ENCODE peak calls at places on chromosome X, in seven cellular contexts. One of them, this sample, is unnamed.

GRCh38 chrX:107736781-107737531 is 38.6 kb downstream of the TSC22D3 start:
- DNase-seq in activated CD4-positive, alpha-beta T cell treated with anti-CD3 and anti-CD28 coated beads, Interleukin-2, amount 50 U/mL, for 48 hours: no peak
- DNase-seq in substantia nigra: no peak
- DNase-seq in stimulated activated CD8-positive, alpha-beta memory T cell treated with anti-CD3 and anti-CD28 coated beads, Interleukin-4, amount 100 ng/mL, for 24 hours: no peak
- DNase-seq in ELR: no peak
- DNase-seq in GM20000: no peak
- DNase-seq in activated T-cell treated with anti-CD3 and anti-CD28 coated beads for 48 hours: no peak
- DNase-seq in this sample: peak; percentile 72

GRCh38 chrX:76127341-76127740 is 45.5 kb upstream of the PBDC1 start:
- DNase-seq in activated CD4-positive, alpha-beta T cell treated with anti-CD3 and anti-CD28 coated beads, Interleukin-2, amount 50 U/mL, for 48 hours: no peak
- DNase-seq in substantia nigra: no peak
- DNase-seq in stimulated activated CD8-positive, alpha-beta memory T cell treated with anti-CD3 and anti-CD28 coated beads, Interleukin-4, amount 100 ng/mL, for 24 hours: no peak
- DNase-seq in ELR: peak; percentile 1
- DNase-seq in GM20000: no peak
- DNase-seq in activated T-cell treated with anti-CD3 and anti-CD28 coated beads for 48 hours: no peak
- DNase-seq in this sample: no peak

GRCh38 chrX:30196322-30196721 is 19.0 kb upstream of the MAGEB2 start:
- DNase-seq in activated CD4-positive, alpha-beta T cell treated with anti-CD3 and anti-CD28 coated beads, Interleukin-2, amount 50 U/mL, for 48 hours: no peak
- DNase-seq in substantia nigra: no peak
- DNase-seq in stimulated activated CD8-positive, alpha-beta memory T cell treated with anti-CD3 and anti-CD28 coated beads, Interleukin-4, amount 100 ng/mL, for 24 hours: no peak
- DNase-seq in ELR: peak; percentile 2
- DNase-seq in GM20000: peak; percentile 4
- DNase-seq in activated T-cell treated with anti-CD3 and anti-CD28 coated beads for 48 hours: no peak
- DNase-seq in this sample: no peak

GRCh38 chrX:50721771-50722521 is 92.0 kb downstream of the SHROOM4 start:
- DNase-seq in activated CD4-positive, alpha-beta T cell treated with anti-CD3 and anti-CD28 coated beads, Interleukin-2, amount 50 U/mL, for 48 hours: no peak
- DNase-seq in substantia nigra: no peak
- DNase-seq in stimulated activated CD8-positive, alpha-beta memory T cell treated with anti-CD3 and anti-CD28 coated beads, Interleukin-4, amount 100 ng/mL, for 24 hours: no peak
- DNase-seq in ELR: no peak
- DNase-seq in GM20000: no peak
- DNase-seq in activated T-cell treated with anti-CD3 and anti-CD28 coated beads for 48 hours: no peak
- DNase-seq in this sample: no peak

GRCh38 chrX:149962010-149962409 is 23.7 kb upstream of the EOLA2 start:
- DNase-seq in activated CD4-positive, alpha-beta T cell treated with anti-CD3 and anti-CD28 coated beads, Interleukin-2, amount 50 U/mL, for 48 hours: no peak
- DNase-seq in substantia nigra: no peak
- DNase-seq in stimulated activated CD8-positive, alpha-beta memory T cell treated with anti-CD3 and anti-CD28 coated beads, Interleukin-4, amount 100 ng/mL, for 24 hours: no peak
- DNase-seq in ELR: no peak
- DNase-seq in GM20000: no peak
- DNase-seq in activated T-cell treated with anti-CD3 and anti-CD28 coated beads for 48 hours: no peak
- DNase-seq in this sample: no peak

GRCh38 chrX:95678679-95679078 is 1006.0 kb upstream of the DIAPH2 start:
- DNase-seq in activated CD4-positive, alpha-beta T cell treated with anti-CD3 and anti-CD28 coated beads, Interleukin-2, amount 50 U/mL, for 48 hours: no peak
- DNase-seq in substantia nigra: no peak
- DNase-seq in stimulated activated CD8-positive, alpha-beta memory T cell treated with anti-CD3 and anti-CD28 coated beads, Interleukin-4, amount 100 ng/mL, for 24 hours: no peak
- DNase-seq in ELR: no peak
- DNase-seq in GM20000: no peak
- DNase-seq in activated T-cell treated with anti-CD3 and anti-CD28 coated beads for 48 hours: no peak
- DNase-seq in this sample: no peak

GRCh38 chrX:50081282-50081955 is 119.4 kb downstream of the AKAP4 start:
- DNase-seq in activated CD4-positive, alpha-beta T cell treated with anti-CD3 and anti-CD28 coated beads, Interleukin-2, amount 50 U/mL, for 48 hours: peak; percentile 1
- DNase-seq in substantia nigra: no peak
- DNase-seq in stimulated activated CD8-positive, alpha-beta memory T cell treated with anti-CD3 and anti-CD28 coated beads, Interleukin-4, amount 100 ng/mL, for 24 hours: no peak
- DNase-seq in ELR: peak; percentile 9
- DNase-seq in GM20000: no peak
- DNase-seq in activated T-cell treated with anti-CD3 and anti-CD28 coated beads for 48 hours: no peak
- DNase-seq in this sample: no peak

GRCh38 chrX:154718607-154719006 is 32.3 kb downstream of the GAB3 start:
- DNase-seq in activated CD4-positive, alpha-beta T cell treated with anti-CD3 and anti-CD28 coated beads, Interleukin-2, amount 50 U/mL, for 48 hours: no peak
- DNase-seq in substantia nigra: no peak
- DNase-seq in stimulated activated CD8-positive, alpha-beta memory T cell treated with anti-CD3 and anti-CD28 coated beads, Interleukin-4, amount 100 ng/mL, for 24 hours: no peak
- DNase-seq in ELR: no peak
- DNase-seq in GM20000: no peak
- DNase-seq in activated T-cell treated with anti-CD3 and anti-CD28 coated beads for 48 hours: no peak
- DNase-seq in this sample: no peak

GRCh38 chrX:106742831-106743230 is 16.3 kb downstream of the RNF128 start:
- DNase-seq in activated CD4-positive, alpha-beta T cell treated with anti-CD3 and anti-CD28 coated beads, Interleukin-2, amount 50 U/mL, for 48 hours: no peak
- DNase-seq in substantia nigra: no peak
- DNase-seq in stimulated activated CD8-positive, alpha-beta memory T cell treated with anti-CD3 and anti-CD28 coated beads, Interleukin-4, amount 100 ng/mL, for 24 hours: no peak
- DNase-seq in ELR: peak; percentile 8
- DNase-seq in GM20000: no peak
- DNase-seq in activated T-cell treated with anti-CD3 and anti-CD28 coated beads for 48 hours: no peak
- DNase-seq in this sample: no peak

GRCh38 chrX:152899874-152900719 is 2.2 kb downstream of the ZNF185 start:
- DNase-seq in activated CD4-positive, alpha-beta T cell treated with anti-CD3 and anti-CD28 coated beads, Interleukin-2, amount 50 U/mL, for 48 hours: no peak
- DNase-seq in substantia nigra: no peak
- DNase-seq in stimulated activated CD8-positive, alpha-beta memory T cell treated with anti-CD3 and anti-CD28 coated beads, Interleukin-4, amount 100 ng/mL, for 24 hours: no peak
- DNase-seq in ELR: no peak
- DNase-seq in GM20000: no peak
- DNase-seq in activated T-cell treated with anti-CD3 and anti-CD28 coated beads for 48 hours: no peak
- DNase-seq in this sample: no peak

GRCh38 chrX:52852110-52852872 is 15.6 kb downstream of the XAGE3 start:
- DNase-seq in activated CD4-positive, alpha-beta T cell treated with anti-CD3 and anti-CD28 coated beads, Interleukin-2, amount 50 U/mL, for 48 hours: no peak
- DNase-seq in substantia nigra: no peak
- DNase-seq in stimulated activated CD8-positive, alpha-beta memory T cell treated with anti-CD3 and anti-CD28 coated beads, Interleukin-4, amount 100 ng/mL, for 24 hours: no peak
- DNase-seq in ELR: peak; percentile 32
- DNase-seq in GM20000: no peak
- DNase-seq in activated T-cell treated with anti-CD3 and anti-CD28 coated beads for 48 hours: no peak
- DNase-seq in this sample: no peak

GRCh38 chrX:94288325-94288724 is 614.3 kb downstream of the FAM133A start:
- DNase-seq in activated CD4-positive, alpha-beta T cell treated with anti-CD3 and anti-CD28 coated beads, Interleukin-2, amount 50 U/mL, for 48 hours: no peak
- DNase-seq in substantia nigra: no peak
- DNase-seq in stimulated activated CD8-positive, alpha-beta memory T cell treated with anti-CD3 and anti-CD28 coated beads, Interleukin-4, amount 100 ng/mL, for 24 hours: no peak
- DNase-seq in ELR: no peak
- DNase-seq in GM20000: no peak
- DNase-seq in activated T-cell treated with anti-CD3 and anti-CD28 coated beads for 48 hours: no peak
- DNase-seq in this sample: no peak

GRCh38 chrX:97984641-97985040 is 1100.9 kb downstream of the RPA4 start:
- DNase-seq in activated CD4-positive, alpha-beta T cell treated with anti-CD3 and anti-CD28 coated beads, Interleukin-2, amount 50 U/mL, for 48 hours: no peak
- DNase-seq in substantia nigra: no peak
- DNase-seq in stimulated activated CD8-positive, alpha-beta memory T cell treated with anti-CD3 and anti-CD28 coated beads, Interleukin-4, amount 100 ng/mL, for 24 hours: no peak
- DNase-seq in ELR: no peak
- DNase-seq in GM20000: no peak
- DNase-seq in activated T-cell treated with anti-CD3 and anti-CD28 coated beads for 48 hours: no peak
- DNase-seq in this sample: no peak

GRCh38 chrX:155108427-155108826 is 37.1 kb downstream of the BRCC3 start:
- DNase-seq in activated CD4-positive, alpha-beta T cell treated with anti-CD3 and anti-CD28 coated beads, Interleukin-2, amount 50 U/mL, for 48 hours: no peak
- DNase-seq in substantia nigra: no peak
- DNase-seq in stimulated activated CD8-positive, alpha-beta memory T cell treated with anti-CD3 and anti-CD28 coated beads, Interleukin-4, amount 100 ng/mL, for 24 hours: no peak
- DNase-seq in ELR: no peak
- DNase-seq in GM20000: no peak
- DNase-seq in activated T-cell treated with anti-CD3 and anti-CD28 coated beads for 48 hours: no peak
- DNase-seq in this sample: no peak

GRCh38 chrX:1412551-1413161 is 20.7 kb upstream of the SLC25A6 start:
- DNase-seq in activated CD4-positive, alpha-beta T cell treated with anti-CD3 and anti-CD28 coated beads, Interleukin-2, amount 50 U/mL, for 48 hours: no peak
- DNase-seq in substantia nigra: no peak
- DNase-seq in stimulated activated CD8-positive, alpha-beta memory T cell treated with anti-CD3 and anti-CD28 coated beads, Interleukin-4, amount 100 ng/mL, for 24 hours: no peak
- DNase-seq in ELR: no peak
- DNase-seq in GM20000: no peak
- DNase-seq in activated T-cell treated with anti-CD3 and anti-CD28 coated beads for 48 hours: no peak
- DNase-seq in this sample: no peak

GRCh38 chrX:31545726-31546125 is 473.9 kb upstream of the FTHL17 start:
- DNase-seq in activated CD4-positive, alpha-beta T cell treated with anti-CD3 and anti-CD28 coated beads, Interleukin-2, amount 50 U/mL, for 48 hours: no peak
- DNase-seq in substantia nigra: no peak
- DNase-seq in stimulated activated CD8-positive, alpha-beta memory T cell treated with anti-CD3 and anti-CD28 coated beads, Interleukin-4, amount 100 ng/mL, for 24 hours: no peak
- DNase-seq in ELR: peak; percentile 56
- DNase-seq in GM20000: no peak
- DNase-seq in activated T-cell treated with anti-CD3 and anti-CD28 coated beads for 48 hours: no peak
- DNase-seq in this sample: no peak

GRCh38 chrX:119069762-119070161 is 3.0 kb upstream of the CT47C1 start:
- DNase-seq in activated CD4-positive, alpha-beta T cell treated with anti-CD3 and anti-CD28 coated beads, Interleukin-2, amount 50 U/mL, for 48 hours: no peak
- DNase-seq in substantia nigra: no peak
- DNase-seq in stimulated activated CD8-positive, alpha-beta memory T cell treated with anti-CD3 and anti-CD28 coated beads, Interleukin-4, amount 100 ng/mL, for 24 hours: no peak
- DNase-seq in ELR: no peak
- DNase-seq in GM20000: no peak
- DNase-seq in activated T-cell treated with anti-CD3 and anti-CD28 coated beads for 48 hours: no peak
- DNase-seq in this sample: no peak

GRCh38 chrX:47247206-47247998 is 14.6 kb downstream of the USP11 start:
- DNase-seq in activated CD4-positive, alpha-beta T cell treated with anti-CD3 and anti-CD28 coated beads, Interleukin-2, amount 50 U/mL, for 48 hours: peak; percentile 11
- DNase-seq in substantia nigra: no peak
- DNase-seq in stimulated activated CD8-positive, alpha-beta memory T cell treated with anti-CD3 and anti-CD28 coated beads, Interleukin-4, amount 100 ng/mL, for 24 hours: no peak
- DNase-seq in ELR: peak; percentile 85
- DNase-seq in GM20000: no peak
- DNase-seq in activated T-cell treated with anti-CD3 and anti-CD28 coated beads for 48 hours: peak; percentile 3
- DNase-seq in this sample: no peak

GRCh38 chrX:139026406-139027200 is 315.1 kb upstream of the FGF13 start:
- DNase-seq in activated CD4-positive, alpha-beta T cell treated with anti-CD3 and anti-CD28 coated beads, Interleukin-2, amount 50 U/mL, for 48 hours: no peak
- DNase-seq in substantia nigra: no peak
- DNase-seq in stimulated activated CD8-positive, alpha-beta memory T cell treated with anti-CD3 and anti-CD28 coated beads, Interleukin-4, amount 100 ng/mL, for 24 hours: no peak
- DNase-seq in ELR: no peak
- DNase-seq in GM20000: no peak
- DNase-seq in activated T-cell treated with anti-CD3 and anti-CD28 coated beads for 48 hours: no peak
- DNase-seq in this sample: no peak

GRCh38 chrX:79618280-79618679 is 251.1 kb upstream of the ITM2A start:
- DNase-seq in activated CD4-positive, alpha-beta T cell treated with anti-CD3 and anti-CD28 coated beads, Interleukin-2, amount 50 U/mL, for 48 hours: no peak
- DNase-seq in substantia nigra: no peak
- DNase-seq in stimulated activated CD8-positive, alpha-beta memory T cell treated with anti-CD3 and anti-CD28 coated beads, Interleukin-4, amount 100 ng/mL, for 24 hours: no peak
- DNase-seq in ELR: no peak
- DNase-seq in GM20000: no peak
- DNase-seq in activated T-cell treated with anti-CD3 and anti-CD28 coated beads for 48 hours: no peak
- DNase-seq in this sample: no peak

GRCh38 chrX:129984196-129984962 is 1.9 kb downstream of the BCORL1 start:
- DNase-seq in activated CD4-positive, alpha-beta T cell treated with anti-CD3 and anti-CD28 coated beads, Interleukin-2, amount 50 U/mL, for 48 hours: no peak
- DNase-seq in substantia nigra: no peak
- DNase-seq in stimulated activated CD8-positive, alpha-beta memory T cell treated with anti-CD3 and anti-CD28 coated beads, Interleukin-4, amount 100 ng/mL, for 24 hours: no peak
- DNase-seq in ELR: peak; percentile 41
- DNase-seq in GM20000: peak; percentile 64
- DNase-seq in activated T-cell treated with anti-CD3 and anti-CD28 coated beads for 48 hours: peak; percentile 9
- DNase-seq in this sample: no peak

GRCh38 chrX:84339507-84340364 is 151.7 kb upstream of the RPS6KA6 start:
- DNase-seq in activated CD4-positive, alpha-beta T cell treated with anti-CD3 and anti-CD28 coated beads, Interleukin-2, amount 50 U/mL, for 48 hours: no peak
- DNase-seq in substantia nigra: no peak
- DNase-seq in stimulated activated CD8-positive, alpha-beta memory T cell treated with anti-CD3 and anti-CD28 coated beads, Interleukin-4, amount 100 ng/mL, for 24 hours: no peak
- DNase-seq in ELR: peak; percentile 47
- DNase-seq in GM20000: peak; percentile 2
- DNase-seq in activated T-cell treated with anti-CD3 and anti-CD28 coated beads for 48 hours: no peak
- DNase-seq in this sample: peak; percentile 12

GRCh38 chrX:135923353-135923752 is 29.8 kb downstream of the SAGE1 start:
- DNase-seq in activated CD4-positive, alpha-beta T cell treated with anti-CD3 and anti-CD28 coated beads, Interleukin-2, amount 50 U/mL, for 48 hours: no peak
- DNase-seq in substantia nigra: no peak
- DNase-seq in stimulated activated CD8-positive, alpha-beta memory T cell treated with anti-CD3 and anti-CD28 coated beads, Interleukin-4, amount 100 ng/mL, for 24 hours: no peak
- DNase-seq in ELR: peak; percentile 2
- DNase-seq in GM20000: no peak
- DNase-seq in activated T-cell treated with anti-CD3 and anti-CD28 coated beads for 48 hours: no peak
- DNase-seq in this sample: no peak

GRCh38 chrX:56796641-56797395 is 67.8 kb downstream of the NBDY start:
- DNase-seq in activated CD4-positive, alpha-beta T cell treated with anti-CD3 and anti-CD28 coated beads, Interleukin-2, amount 50 U/mL, for 48 hours: no peak
- DNase-seq in substantia nigra: no peak
- DNase-seq in stimulated activated CD8-positive, alpha-beta memory T cell treated with anti-CD3 and anti-CD28 coated beads, Interleukin-4, amount 100 ng/mL, for 24 hours: no peak
- DNase-seq in ELR: no peak
- DNase-seq in GM20000: no peak
- DNase-seq in activated T-cell treated with anti-CD3 and anti-CD28 coated beads for 48 hours: no peak
- DNase-seq in this sample: no peak

GRCh38 chrX:67288958-67289641 is 254.7 kb upstream of the AR start:
- DNase-seq in activated CD4-positive, alpha-beta T cell treated with anti-CD3 and anti-CD28 coated beads, Interleukin-2, amount 50 U/mL, for 48 hours: no peak
- DNase-seq in substantia nigra: no peak
- DNase-seq in stimulated activated CD8-positive, alpha-beta memory T cell treated with anti-CD3 and anti-CD28 coated beads, Interleukin-4, amount 100 ng/mL, for 24 hours: no peak
- DNase-seq in ELR: no peak
- DNase-seq in GM20000: no peak
- DNase-seq in activated T-cell treated with anti-CD3 and anti-CD28 coated beads for 48 hours: no peak
- DNase-seq in this sample: no peak

GRCh38 chrX:29215251-29215650 is 628.0 kb downstream of the IL1RAPL1 start:
- DNase-seq in activated CD4-positive, alpha-beta T cell treated with anti-CD3 and anti-CD28 coated beads, Interleukin-2, amount 50 U/mL, for 48 hours: no peak
- DNase-seq in substantia nigra: no peak
- DNase-seq in stimulated activated CD8-positive, alpha-beta memory T cell treated with anti-CD3 and anti-CD28 coated beads, Interleukin-4, amount 100 ng/mL, for 24 hours: no peak
- DNase-seq in ELR: peak; percentile 3
- DNase-seq in GM20000: no peak
- DNase-seq in activated T-cell treated with anti-CD3 and anti-CD28 coated beads for 48 hours: no peak
- DNase-seq in this sample: no peak

GRCh38 chrX:9374537-9374936 is 90.3 kb upstream of the TBL1X start:
- DNase-seq in activated CD4-positive, alpha-beta T cell treated with anti-CD3 and anti-CD28 coated beads, Interleukin-2, amount 50 U/mL, for 48 hours: no peak
- DNase-seq in substantia nigra: no peak
- DNase-seq in stimulated activated CD8-positive, alpha-beta memory T cell treated with anti-CD3 and anti-CD28 coated beads, Interleukin-4, amount 100 ng/mL, for 24 hours: no peak
- DNase-seq in ELR: no peak
- DNase-seq in GM20000: no peak
- DNase-seq in activated T-cell treated with anti-CD3 and anti-CD28 coated beads for 48 hours: no peak
- DNase-seq in this sample: no peak

GRCh38 chrX:155216940-155217450 is 735 bp downstream of the VBP1 start:
- DNase-seq in activated CD4-positive, alpha-beta T cell treated with anti-CD3 and anti-CD28 coated beads, Interleukin-2, amount 50 U/mL, for 48 hours: peak; percentile 1
- DNase-seq in substantia nigra: no peak
- DNase-seq in stimulated activated CD8-positive, alpha-beta memory T cell treated with anti-CD3 and anti-CD28 coated beads, Interleukin-4, amount 100 ng/mL, for 24 hours: no peak
- DNase-seq in ELR: no peak
- DNase-seq in GM20000: peak; percentile 21
- DNase-seq in activated T-cell treated with anti-CD3 and anti-CD28 coated beads for 48 hours: no peak
- DNase-seq in this sample: no peak

GRCh38 chrX:103464071-103464773 is 55.1 kb downstream of the RAB40A start:
- DNase-seq in activated CD4-positive, alpha-beta T cell treated with anti-CD3 and anti-CD28 coated beads, Interleukin-2, amount 50 U/mL, for 48 hours: peak; percentile 18
- DNase-seq in substantia nigra: no peak
- DNase-seq in stimulated activated CD8-positive, alpha-beta memory T cell treated with anti-CD3 and anti-CD28 coated beads, Interleukin-4, amount 100 ng/mL, for 24 hours: no peak
- DNase-seq in ELR: peak; percentile 59
- DNase-seq in GM20000: peak; percentile 22
- DNase-seq in activated T-cell treated with anti-CD3 and anti-CD28 coated beads for 48 hours: no peak
- DNase-seq in this sample: no peak